ENCODE peak calls at places on chromosomes 5 and 9, in nine cellular contexts. One of them, this sample, is unnamed.

GRCh38 chr9:131347376-131348020 is 46.4 kb upstream of the PRRC2B start:
- DNase-seq in stomach: no peak
- DNase-seq in mesenchymal stem cell: no peak
- DNase-seq in heart left ventricle: no peak
- DNase-seq in effector memory CD4-positive, alpha-beta T cell: no peak
- DNase-seq in tibial artery: peak
- DNase-seq in CD4-positive, alpha-beta memory T cell: no peak
- DNase-seq in upper lobe of right lung: peak
- DNase-seq in CD8-positive, alpha-beta T cell: no peak
- DNase-seq in this sample: no peak

GRCh38 chr9:21994526-21994995 is at the start of gene CDKN2B-AS1:
- DNase-seq in stomach: peak
- DNase-seq in mesenchymal stem cell: peak
- DNase-seq in heart left ventricle: peak
- DNase-seq in effector memory CD4-positive, alpha-beta T cell: peak
- DNase-seq in tibial artery: no peak
- DNase-seq in CD4-positive, alpha-beta memory T cell: no peak
- DNase-seq in upper lobe of right lung: peak
- DNase-seq in CD8-positive, alpha-beta T cell: peak
- DNase-seq in this sample: no peak

GRCh38 chr9:91037511-91038482 is 236.2 kb downstream of the SYK start:
- DNase-seq in stomach: peak
- DNase-seq in mesenchymal stem cell: peak
- DNase-seq in heart left ventricle: peak
- DNase-seq in effector memory CD4-positive, alpha-beta T cell: no peak
- DNase-seq in tibial artery: peak
- DNase-seq in CD4-positive, alpha-beta memory T cell: no peak
- DNase-seq in upper lobe of right lung: no peak
- DNase-seq in CD8-positive, alpha-beta T cell: no peak
- DNase-seq in this sample: peak

GRCh38 chr9:38096238-38096805 is 27.3 kb upstream of the SHB start:
- DNase-seq in stomach: no peak
- DNase-seq in mesenchymal stem cell: no peak
- DNase-seq in heart left ventricle: no peak
- DNase-seq in effector memory CD4-positive, alpha-beta T cell: no peak
- DNase-seq in tibial artery: no peak
- DNase-seq in CD4-positive, alpha-beta memory T cell: no peak
- DNase-seq in upper lobe of right lung: no peak
- DNase-seq in CD8-positive, alpha-beta T cell: no peak
- DNase-seq in this sample: no peak

GRCh38 chr5:157384971-157385709 is 74.9 kb upstream of the NIPAL4 start:
- DNase-seq in stomach: no peak
- DNase-seq in mesenchymal stem cell: peak
- DNase-seq in heart left ventricle: peak
- DNase-seq in effector memory CD4-positive, alpha-beta T cell: no peak
- DNase-seq in tibial artery: peak
- DNase-seq in CD4-positive, alpha-beta memory T cell: no peak
- DNase-seq in upper lobe of right lung: no peak
- DNase-seq in CD8-positive, alpha-beta T cell: no peak
- DNase-seq in this sample: peak

GRCh38 chr5:116848974-116849586 is 274.5 kb upstream of the SEMA6A start:
- DNase-seq in stomach: no peak
- DNase-seq in mesenchymal stem cell: no peak
- DNase-seq in heart left ventricle: no peak
- DNase-seq in effector memory CD4-positive, alpha-beta T cell: no peak
- DNase-seq in tibial artery: no peak
- DNase-seq in CD4-positive, alpha-beta memory T cell: no peak
- DNase-seq in upper lobe of right lung: no peak
- DNase-seq in CD8-positive, alpha-beta T cell: no peak
- DNase-seq in this sample: no peak

GRCh38 chr9:116101516-116101915 is 52.1 kb upstream of the PAPPA start:
- DNase-seq in stomach: no peak
- DNase-seq in mesenchymal stem cell: peak
- DNase-seq in heart left ventricle: no peak
- DNase-seq in effector memory CD4-positive, alpha-beta T cell: no peak
- DNase-seq in tibial artery: no peak
- DNase-seq in CD4-positive, alpha-beta memory T cell: no peak
- DNase-seq in upper lobe of right lung: no peak
- DNase-seq in CD8-positive, alpha-beta T cell: no peak
- DNase-seq in this sample: no peak

GRCh38 chr5:139763584-139764249 is 31.9 kb upstream of the PSD2 start:
- DNase-seq in stomach: no peak
- DNase-seq in mesenchymal stem cell: no peak
- DNase-seq in heart left ventricle: no peak
- DNase-seq in effector memory CD4-positive, alpha-beta T cell: no peak
- DNase-seq in tibial artery: no peak
- DNase-seq in CD4-positive, alpha-beta memory T cell: no peak
- DNase-seq in upper lobe of right lung: no peak
- DNase-seq in CD8-positive, alpha-beta T cell: peak
- DNase-seq in this sample: no peak

GRCh38 chr5:90640484-90641059 is 82.0 kb downstream of the ADGRV1 start:
- DNase-seq in stomach: no peak
- DNase-seq in mesenchymal stem cell: no peak
- DNase-seq in heart left ventricle: no peak
- DNase-seq in effector memory CD4-positive, alpha-beta T cell: no peak
- DNase-seq in tibial artery: no peak
- DNase-seq in CD4-positive, alpha-beta memory T cell: no peak
- DNase-seq in upper lobe of right lung: no peak
- DNase-seq in CD8-positive, alpha-beta T cell: no peak
- DNase-seq in this sample: peak

GRCh38 chr5:122367445-122367844 is 55.4 kb downstream of the SNCAIP start:
- DNase-seq in stomach: no peak
- DNase-seq in mesenchymal stem cell: no peak
- DNase-seq in heart left ventricle: no peak
- DNase-seq in effector memory CD4-positive, alpha-beta T cell: no peak
- DNase-seq in tibial artery: no peak
- DNase-seq in CD4-positive, alpha-beta memory T cell: no peak
- DNase-seq in upper lobe of right lung: no peak
- DNase-seq in CD8-positive, alpha-beta T cell: no peak
- DNase-seq in this sample: no peak

GRCh38 chr9:93390953-93391515 is 60.5 kb upstream of the FAM120A start:
- DNase-seq in stomach: no peak
- DNase-seq in mesenchymal stem cell: no peak
- DNase-seq in heart left ventricle: no peak
- DNase-seq in effector memory CD4-positive, alpha-beta T cell: no peak
- DNase-seq in tibial artery: no peak
- DNase-seq in CD4-positive, alpha-beta memory T cell: no peak
- DNase-seq in upper lobe of right lung: no peak
- DNase-seq in CD8-positive, alpha-beta T cell: no peak
- DNase-seq in this sample: no peak

GRCh38 chr5:125349432-125349831 is 603.0 kb upstream of the ZNF608 start:
- DNase-seq in stomach: no peak
- DNase-seq in mesenchymal stem cell: peak
- DNase-seq in heart left ventricle: no peak
- DNase-seq in effector memory CD4-positive, alpha-beta T cell: no peak
- DNase-seq in tibial artery: no peak
- DNase-seq in CD4-positive, alpha-beta memory T cell: no peak
- DNase-seq in upper lobe of right lung: no peak
- DNase-seq in CD8-positive, alpha-beta T cell: no peak
- DNase-seq in this sample: no peak

GRCh38 chr5:113156271-113156878 is 179.8 kb downstream of the DCP2 start:
- DNase-seq in stomach: no peak
- DNase-seq in mesenchymal stem cell: no peak
- DNase-seq in heart left ventricle: no peak
- DNase-seq in effector memory CD4-positive, alpha-beta T cell: no peak
- DNase-seq in tibial artery: no peak
- DNase-seq in CD4-positive, alpha-beta memory T cell: no peak
- DNase-seq in upper lobe of right lung: no peak
- DNase-seq in CD8-positive, alpha-beta T cell: no peak
- DNase-seq in this sample: no peak

GRCh38 chr5:72036951-72037350 is 70.3 kb upstream of the MAP1B start:
- DNase-seq in stomach: no peak
- DNase-seq in mesenchymal stem cell: peak
- DNase-seq in heart left ventricle: no peak
- DNase-seq in effector memory CD4-positive, alpha-beta T cell: no peak
- DNase-seq in tibial artery: no peak
- DNase-seq in CD4-positive, alpha-beta memory T cell: no peak
- DNase-seq in upper lobe of right lung: no peak
- DNase-seq in CD8-positive, alpha-beta T cell: no peak
- DNase-seq in this sample: no peak

GRCh38 chr9:124766815-124767554 is 4.1 kb downstream of the NR6A1 start:
- DNase-seq in stomach: no peak
- DNase-seq in mesenchymal stem cell: no peak
- DNase-seq in heart left ventricle: no peak
- DNase-seq in effector memory CD4-positive, alpha-beta T cell: no peak
- DNase-seq in tibial artery: no peak
- DNase-seq in CD4-positive, alpha-beta memory T cell: no peak
- DNase-seq in upper lobe of right lung: no peak
- DNase-seq in CD8-positive, alpha-beta T cell: no peak
- DNase-seq in this sample: no peak

GRCh38 chr5:169934990-169935389 is 45.3 kb downstream of the INSYN2B start:
- DNase-seq in stomach: no peak
- DNase-seq in mesenchymal stem cell: peak
- DNase-seq in heart left ventricle: no peak
- DNase-seq in effector memory CD4-positive, alpha-beta T cell: no peak
- DNase-seq in tibial artery: no peak
- DNase-seq in CD4-positive, alpha-beta memory T cell: no peak
- DNase-seq in upper lobe of right lung: no peak
- DNase-seq in CD8-positive, alpha-beta T cell: no peak
- DNase-seq in this sample: no peak

GRCh38 chr5:85921590-85921989 is 696.2 kb upstream of the COX7C start:
- DNase-seq in stomach: no peak
- DNase-seq in mesenchymal stem cell: no peak
- DNase-seq in heart left ventricle: no peak
- DNase-seq in effector memory CD4-positive, alpha-beta T cell: no peak
- DNase-seq in tibial artery: no peak
- DNase-seq in CD4-positive, alpha-beta memory T cell: no peak
- DNase-seq in upper lobe of right lung: no peak
- DNase-seq in CD8-positive, alpha-beta T cell: no peak
- DNase-seq in this sample: no peak

GRCh38 chr5:98839469-98840383 is 66.3 kb downstream of the RGMB start:
- DNase-seq in stomach: no peak
- DNase-seq in mesenchymal stem cell: no peak
- DNase-seq in heart left ventricle: no peak
- DNase-seq in effector memory CD4-positive, alpha-beta T cell: no peak
- DNase-seq in tibial artery: no peak
- DNase-seq in CD4-positive, alpha-beta memory T cell: no peak
- DNase-seq in upper lobe of right lung: no peak
- DNase-seq in CD8-positive, alpha-beta T cell: no peak
- DNase-seq in this sample: peak

DNA sequence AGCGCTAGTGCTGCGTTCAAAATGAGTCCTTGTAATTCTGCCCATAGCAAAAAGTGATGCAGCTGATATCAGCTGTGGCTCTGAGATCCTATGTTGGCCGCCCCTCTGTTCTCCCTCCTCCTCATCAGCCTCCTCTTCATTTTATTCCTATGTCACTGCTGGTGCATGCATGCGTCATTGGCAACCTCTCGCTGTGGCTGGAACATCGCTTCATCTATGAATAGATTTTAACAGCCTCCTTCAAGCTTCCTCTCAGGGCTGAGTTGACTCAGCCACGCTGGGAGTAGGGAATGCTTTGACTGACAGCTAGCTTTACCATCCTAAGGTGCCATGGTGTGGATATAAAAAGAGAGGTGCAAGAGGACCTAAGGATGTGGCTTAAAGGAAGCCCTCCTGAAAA is 303.5 kb downstream of the PLK2 start:
- DNase-seq in stomach: no peak
- DNase-seq in mesenchymal stem cell: peak
- DNase-seq in heart left ventricle: no peak
- DNase-seq in effector memory CD4-positive, alpha-beta T cell: no peak
- DNase-seq in tibial artery: peak
- DNase-seq in CD4-positive, alpha-beta memory T cell: no peak
- DNase-seq in upper lobe of right lung: no peak
- DNase-seq in CD8-positive, alpha-beta T cell: no peak
- DNase-seq in this sample: no peak
- H3K27ac ChIP-seq in stomach: no peak
- H3K27ac ChIP-seq in mesenchymal stem cell: no peak
- H3K27ac ChIP-seq in heart left ventricle: no peak
- H3K27ac ChIP-seq in effector memory CD4-positive, alpha-beta T cell: no peak
- H3K27ac ChIP-seq in tibial artery: no peak
- H3K27ac ChIP-seq in CD4-positive, alpha-beta memory T cell: no peak
- H3K27ac ChIP-seq in upper lobe of right lung: no peak
- H3K27ac ChIP-seq in CD8-positive, alpha-beta T cell: no peak
- H3K27ac ChIP-seq in this sample: no peak

DNA sequence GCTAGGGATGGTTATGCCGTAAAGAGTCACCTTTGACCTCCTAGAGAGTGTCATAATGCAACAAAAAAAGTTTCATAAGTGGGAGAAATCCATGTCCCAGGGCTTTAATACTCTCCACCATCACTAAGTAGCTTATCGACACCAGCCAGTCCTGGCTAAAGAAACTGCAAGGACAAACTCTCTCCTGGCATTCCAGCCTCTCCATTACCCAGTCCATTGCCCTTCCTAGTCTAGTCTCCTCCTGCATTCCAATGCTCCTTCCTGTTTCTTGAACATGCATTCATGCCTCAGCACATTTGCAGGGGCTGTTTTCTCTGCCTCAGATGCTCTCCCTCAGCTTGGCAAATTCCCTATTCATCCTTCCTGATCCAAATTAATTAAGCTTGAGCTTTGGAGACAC is 364.1 kb downstream of the BRINP1 start:
- DNase-seq in stomach: no peak
- DNase-seq in mesenchymal stem cell: no peak
- DNase-seq in heart left ventricle: no peak
- DNase-seq in effector memory CD4-positive, alpha-beta T cell: no peak
- DNase-seq in tibial artery: no peak
- DNase-seq in CD4-positive, alpha-beta memory T cell: no peak
- DNase-seq in upper lobe of right lung: no peak
- DNase-seq in CD8-positive, alpha-beta T cell: no peak
- DNase-seq in this sample: no peak
- H3K27ac ChIP-seq in stomach: peak
- H3K27ac ChIP-seq in mesenchymal stem cell: peak
- H3K27ac ChIP-seq in heart left ventricle: peak
- H3K27ac ChIP-seq in effector memory CD4-positive, alpha-beta T cell: no peak
- H3K27ac ChIP-seq in tibial artery: peak
- H3K27ac ChIP-seq in CD4-positive, alpha-beta memory T cell: no peak
- H3K27ac ChIP-seq in upper lobe of right lung: no peak
- H3K27ac ChIP-seq in CD8-positive, alpha-beta T cell: no peak
- H3K27ac ChIP-seq in this sample: peak

GRCh38 chr5:24905123-24905522 is 260.3 kb upstream of the CDH10 start:
- DNase-seq in stomach: no peak
- DNase-seq in mesenchymal stem cell: peak
- DNase-seq in heart left ventricle: no peak
- DNase-seq in effector memory CD4-positive, alpha-beta T cell: no peak
- DNase-seq in tibial artery: no peak
- DNase-seq in CD4-positive, alpha-beta memory T cell: no peak
- DNase-seq in upper lobe of right lung: no peak
- DNase-seq in CD8-positive, alpha-beta T cell: no peak
- DNase-seq in this sample: no peak
- H3K27ac ChIP-seq in stomach: no peak
- H3K27ac ChIP-seq in mesenchymal stem cell: no peak
- H3K27ac ChIP-seq in heart left ventricle: no peak
- H3K27ac ChIP-seq in effector memory CD4-positive, alpha-beta T cell: no peak
- H3K27ac ChIP-seq in tibial artery: no peak
- H3K27ac ChIP-seq in CD4-positive, alpha-beta memory T cell: no peak
- H3K27ac ChIP-seq in upper lobe of right lung: no peak
- H3K27ac ChIP-seq in CD8-positive, alpha-beta T cell: no peak
- H3K27ac ChIP-seq in this sample: no peak

DNA sequence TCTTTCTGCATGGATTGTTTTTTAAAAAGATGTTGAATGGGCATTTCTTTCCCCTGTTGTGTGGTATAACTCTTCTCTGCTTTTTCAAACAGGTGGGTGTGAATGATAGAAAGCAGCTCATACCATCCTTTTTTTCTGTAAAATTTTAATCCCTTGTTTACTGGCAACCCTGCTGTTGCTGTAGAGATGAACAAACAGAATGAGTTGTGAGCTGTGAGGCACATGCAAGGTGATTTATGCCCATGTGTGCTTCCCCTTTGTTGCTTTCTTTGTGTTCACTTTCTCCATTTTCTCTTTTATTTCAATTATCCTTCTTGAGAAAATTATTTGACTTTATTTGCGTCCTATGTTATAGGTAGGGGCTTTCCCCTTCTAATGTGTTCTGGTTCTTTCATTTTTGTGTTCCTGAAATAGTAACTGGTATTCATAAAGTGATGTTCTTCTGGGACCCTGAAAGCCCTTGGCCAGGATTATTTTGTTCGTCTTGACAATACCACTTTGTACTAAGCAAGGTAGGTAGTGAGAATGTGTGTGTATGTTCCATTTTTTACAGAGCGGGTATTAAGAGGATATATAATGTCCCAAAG is 79.9 kb downstream of the AOPEP start:
- DNase-seq in stomach: no peak
- DNase-seq in mesenchymal stem cell: peak
- DNase-seq in heart left ventricle: no peak
- DNase-seq in effector memory CD4-positive, alpha-beta T cell: no peak
- DNase-seq in tibial artery: no peak
- DNase-seq in CD4-positive, alpha-beta memory T cell: no peak
- DNase-seq in upper lobe of right lung: no peak
- DNase-seq in CD8-positive, alpha-beta T cell: no peak
- DNase-seq in this sample: no peak
- H3K27ac ChIP-seq in stomach: peak
- H3K27ac ChIP-seq in mesenchymal stem cell: no peak
- H3K27ac ChIP-seq in heart left ventricle: peak
- H3K27ac ChIP-seq in effector memory CD4-positive, alpha-beta T cell: no peak
- H3K27ac ChIP-seq in tibial artery: peak
- H3K27ac ChIP-seq in CD4-positive, alpha-beta memory T cell: no peak
- H3K27ac ChIP-seq in upper lobe of right lung: peak
- H3K27ac ChIP-seq in CD8-positive, alpha-beta T cell: no peak
- H3K27ac ChIP-seq in this sample: no peak